ENCODE peak calls at places on chromosome 16, in four cellular contexts. S is endodermal cell, L is right atrium auricular region, B is left colon. E is an unnamed sample.

GRCh38 chr16:57614546-57615343 is 13.7 kb upstream of the ADGRG1 start:
- DNase-seq in L (no peak), B (peak), S (peak), E (no peak)

GRCh38 chr16:56653218-56653617 is 1.5 kb downstream of the MT1B start:
- DNase-seq in L (no peak), B (no peak), S (no peak), E (no peak)

GRCh38 chr16:84461029-84461415 is 43.4 kb downstream of the MEAK7 start:
- DNase-seq in L (no peak), S (peak), B (no peak), E (no peak)

GRCh38 chr16:67029249-67030096 is 524 bp downstream of the CBFB start:
- DNase-seq in L (peak), B (peak), S (peak), E (peak)

GRCh38 chr16:53673189-53673588 is 30.5 kb downstream of the RPGRIP1L start:
- DNase-seq in L (no peak), B (no peak), S (no peak), E (no peak)

GRCh38 chr16:86651823-86652222 is 73.5 kb downstream of the FOXL1 start:
- DNase-seq in B (no peak), S (no peak), L (no peak), E (no peak)

GRCh38 chr16:31362476-31363405 is 7.8 kb downstream of the ITGAX start:
- DNase-seq in L (no peak), S (no peak), B (no peak), E (no peak)

GRCh38 chr16:68289621-68290329 is 21.0 kb downstream of the SLC7A6OS start:
- DNase-seq in S (peak), B (no peak), L (no peak), E (no peak)

GRCh38 chr16:56203052-56203451 is 11.8 kb downstream of the GNAO1 start:
- DNase-seq in S (peak), L (no peak), B (peak), E (no peak)

GRCh38 chr16:15827299-15827698 is 29.5 kb downstream of the MYH11 start:
- DNase-seq in B (no peak), S (no peak), L (no peak), E (no peak)

GRCh38 chr16:53207810-53208752 is 153.3 kb downstream of the CHD9 start:
- DNase-seq in S (peak), L (no peak), B (peak), E (peak)

GRCh38 chr16:68785715-68786114 is 48.6 kb downstream of the CDH1 start:
- DNase-seq in L (no peak), B (no peak), S (no peak), E (no peak)